ENCODE peak calls at places on chromosomes 11 and 22, in four cellular contexts. G, J, S and Y are unnamed samples.

GRCh38 chr11:22467248-22467647 is 129.1 kb downstream of the SLC17A6 start:
- DNase-seq in G (no peak), J (no peak), S (no peak), Y (no peak)

GRCh38 chr11:20066783-20067156 is 93.5 kb downstream of the DBX1 start:
- DNase-seq in G (no peak), J (no peak), S (no peak), Y (no peak)

GRCh38 chr22:17917490-17917983 is 106.8 kb downstream of the MICAL3 start:
- DNase-seq in G (no peak), J (no peak), S (no peak), Y (peak; percentile 79)

GRCh38 chr11:110582728-110583432 is 129.4 kb downstream of the ARHGAP20 start:
- DNase-seq in G (no peak), J (no peak), S (no peak), Y (peak; percentile 50)

GRCh38 chr11:100687630-100688395 is 725 bp downstream of the ARHGAP42 start:
- DNase-seq in G (no peak), J (peak; percentile 48), S (peak; percentile 34), Y (peak; percentile 83)

GRCh38 chr22:46027219-46028068 is 50.5 kb upstream of the WNT7B start:
- DNase-seq in G (no peak), J (peak; percentile 76), S (peak; percentile 65), Y (peak; percentile 86)

GRCh38 chr11:129733981-129734380 is 81.7 kb upstream of the TMEM45B start:
- DNase-seq in G (no peak), J (no peak), S (no peak), Y (no peak)

GRCh38 chr22:35172452-35172851 is 84.8 kb upstream of the HMGXB4 start:
- DNase-seq in G (no peak), J (no peak), S (no peak), Y (no peak)

GRCh38 chr11:856397-856796 is 13.7 kb downstream of the TSPAN4 start:
- DNase-seq in G (no peak), J (no peak), S (no peak), Y (no peak)

GRCh38 chr11:83813296-83813695 is 527.1 kb upstream of the CCDC90B start:
- DNase-seq in G (no peak), J (no peak), S (no peak), Y (no peak)

GRCh38 chr11:124402326-124402922 is 3.6 kb upstream of the OR8B3 start:
- DNase-seq in G (no peak), J (peak; percentile 30), S (peak; percentile 64), Y (peak; percentile 51)

GRCh38 chr11:22343411-22344032 is 5.3 kb downstream of the SLC17A6 start:
- DNase-seq in G (no peak), J (no peak), S (no peak), Y (no peak)

GRCh38 chr11:110148775-110149744 is 55.9 kb downstream of the ZC3H12C start:
- DNase-seq in G (no peak), J (no peak), S (no peak), Y (no peak)

GRCh38 chr22:27913162-27913741 is 5.8 kb downstream of the PITPNB start:
- DNase-seq in G (no peak), J (no peak), S (no peak), Y (peak; percentile 49)

GRCh38 chr11:111379500-111380136 is 543 bp upstream of the POU2AF1 start:
- DNase-seq in G (no peak), J (no peak), S (no peak), Y (no peak)

GRCh38 chr11:65641233-65642013 is 3.5 kb downstream of the SIPA1 start:
- DNase-seq in G (no peak), J (no peak), S (no peak), Y (no peak)

GRCh38 chr11:122019908-122020694 is 95.9 kb downstream of the BLID start:
- DNase-seq in G (no peak), J (no peak), S (no peak), Y (no peak)

GRCh38 chr11:34789196-34789834 is 126.9 kb downstream of the APIP start:
- DNase-seq in G (no peak), J (no peak), S (no peak), Y (peak; percentile 10)

GRCh38 chr11:33389635-33390034 is 132.5 kb downstream of the HIPK3 start:
- DNase-seq in G (no peak), J (no peak), S (no peak), Y (no peak)

GRCh38 chr11:5689551-5689983 is at the start of gene TRIM22:
- DNase-seq in G (peak; percentile 36), J (peak; percentile 48), S (peak; percentile 69), Y (peak; percentile 78)

GRCh38 chr11:70194792-70195791 is 8.0 kb upstream of the FADD start:
- DNase-seq in G (no peak), J (no peak), S (no peak), Y (no peak)

GRCh38 chr11:96875772-96876171 is 486.0 kb downstream of the JRKL start:
- DNase-seq in G (no peak), J (no peak), S (no peak), Y (no peak)

GRCh38 chr22:28188480-28188879 is 269.4 kb upstream of the PITPNB start:
- DNase-seq in G (no peak), J (no peak), S (no peak), Y (no peak)

GRCh38 chr11:47723041-47723440 is 7.9 kb upstream of the AGBL2 start:
- DNase-seq in G (no peak), J (no peak), S (no peak), Y (no peak)

GRCh38 chr22:46052801-46053562 is 76.0 kb upstream of the WNT7B start:
- DNase-seq in G (no peak), J (peak; percentile 80), S (peak; percentile 71), Y (peak; percentile 62)

GRCh38 chr11:76670475-76671235 is at the start of gene LRRC32:
- DNase-seq in G (peak; percentile 15), J (peak; percentile 45), S (peak; percentile 56), Y (peak; percentile 10)

GRCh38 chr11:134261626-134262488 is 8.5 kb downstream of the ACAD8 start:
- DNase-seq in G (no peak), J (no peak), S (no peak), Y (peak; percentile 25)

DNA sequence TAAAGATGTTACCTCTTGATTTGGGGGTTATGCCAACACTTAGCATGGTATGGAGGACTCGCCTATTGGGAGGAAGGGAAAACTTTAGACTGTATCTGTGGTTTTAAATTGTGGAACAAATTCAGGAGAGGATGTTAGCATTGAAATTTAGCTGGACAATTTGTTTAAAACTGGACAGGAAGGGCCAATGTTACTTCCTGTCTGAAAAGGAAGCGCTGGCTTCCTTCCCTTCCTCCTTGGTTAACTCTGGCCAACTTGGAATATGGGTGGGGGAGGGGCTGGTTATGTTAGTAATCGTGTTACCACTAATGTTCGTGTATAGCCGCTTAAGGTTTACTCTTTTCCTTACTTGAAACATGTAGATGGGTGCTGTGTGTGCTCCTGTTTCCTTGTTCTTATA is 13.9 kb downstream of the CTNND1 start:
- DNase-seq in G (no peak), J (no peak), S (no peak), Y (no peak)
- H3K4me1 ChIP-seq in G (no peaks in the 10 kb centered on the region), J (peaks cover 100% of the 10 kb centered on the region), S (peaks cover 78% of the 10 kb centered on the region), Y (peaks cover 47% of the 10 kb centered on the region)

GRCh38 chr22:49953680-49954344 is 6.8 kb upstream of the PIM3 start:
- DNase-seq in G (no peak), J (no peak), S (peak; percentile 77), Y (no peak)
- H3K27ac ChIP-seq in G (no peak overlapping the region), J (peak overlapping the region; percentile 98), S (peak overlapping the region; percentile 99), Y (no peak overlapping the region)

DNA sequence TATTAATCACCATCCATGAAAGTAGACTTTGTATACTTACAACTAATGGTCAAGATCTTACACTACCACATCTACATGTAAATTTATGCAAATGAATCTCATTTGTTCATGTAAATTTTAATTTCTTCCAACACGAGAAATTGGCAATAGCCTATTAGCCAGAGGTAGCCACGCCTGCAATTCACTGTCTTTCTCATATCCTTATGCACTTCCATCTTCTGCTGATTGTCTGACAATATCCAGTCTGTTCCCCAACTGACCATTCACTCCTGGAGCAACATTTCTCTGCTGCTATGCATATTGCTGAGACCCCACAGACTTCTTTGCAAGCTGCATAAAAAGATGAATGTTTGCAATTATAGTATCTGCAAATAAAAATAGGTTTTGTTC is 2.5 kb downstream of the NNMT start:
- DNase-seq in G (no peak), J (no peak), S (no peak), Y (no peak)
- H3K4me3 ChIP-seq in G (no peak overlapping the region), J (peak overlapping the region; percentile 30), S (peak overlapping the region; percentile 43), Y (no peak overlapping the region)

DNA sequence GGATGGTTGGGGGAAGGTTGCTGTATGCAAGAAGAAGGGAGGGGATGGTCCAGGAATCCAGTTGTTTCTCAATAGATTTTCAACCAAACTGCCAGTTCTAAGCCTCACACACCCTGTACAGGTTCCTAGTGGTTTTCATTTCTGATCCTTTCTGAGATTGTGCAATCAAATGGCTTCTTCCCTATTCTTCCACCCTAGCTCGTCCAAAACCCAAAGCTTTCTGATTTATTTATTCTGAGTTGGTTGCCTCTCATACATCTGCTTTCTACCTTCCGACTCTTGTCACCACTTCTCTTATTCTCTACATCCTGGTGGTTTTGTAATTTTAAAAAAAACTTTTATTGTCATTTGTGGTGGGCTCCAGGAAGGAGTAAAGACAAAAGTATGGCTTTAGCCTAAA is 12.6 kb downstream of the OR5A2 start:
- DNase-seq in G (no peak), J (no peak), S (no peak), Y (no peak)
- H3K4me1 ChIP-seq in G (no peaks in the 10 kb centered on the region), J (no peaks in the 10 kb centered on the region), S (no peaks in the 10 kb centered on the region), Y (no peaks in the 10 kb centered on the region)